ENCODE peak calls at places on chromosomes 6 and 20, in seven cellular contexts. I, V, T, R, L, G and S are unnamed samples.

GRCh38 chr6:131652472-131652871 is 15.4 kb downstream of the ENPP3 start:
- DNase-seq in I (no peak), V (no peak), T (no peak), R (no peak), L (peak; percentile 35), G (no peak), S (no peak)

GRCh38 chr6:1633366-1634021 is 23.8 kb downstream of the FOXC1 start:
- DNase-seq in I (no peak), V (no peak), T (no peak), R (no peak), L (no peak), G (no peak), S (no peak)

GRCh38 chr6:133136177-133136896 is 104.8 kb upstream of the EYA4 start:
- DNase-seq in I (no peak), V (no peak), T (no peak), R (no peak), L (no peak), G (no peak), S (no peak)

GRCh38 chr6:3337521-3338350 is 79.0 kb downstream of the PSMG4 start:
- DNase-seq in I (no peak), V (no peak), T (no peak), R (peak; percentile 67), L (no peak), G (no peak), S (no peak)

GRCh38 chr6:116029535-116029934 is 31.2 kb downstream of the FRK start:
- DNase-seq in I (no peak), V (no peak), T (no peak), R (no peak), L (no peak), G (no peak), S (no peak)

GRCh38 chr6:75530696-75531095 is 37.1 kb upstream of the FILIP1 start:
- DNase-seq in I (no peak), V (no peak), T (no peak), R (no peak), L (no peak), G (no peak), S (no peak)

GRCh38 chr6:131281471-131282270 is 146.4 kb downstream of the AKAP7 start:
- DNase-seq in I (no peak), V (no peak), T (peak; percentile 62), R (peak; percentile 11), L (peak; percentile 68), G (peak; percentile 57), S (no peak)

GRCh38 chr20:54025166-54025835 is 45.1 kb downstream of the BCAS1 start:
- DNase-seq in I (no peak), V (no peak), T (no peak), R (peak; percentile 50), L (no peak), G (no peak), S (no peak)

GRCh38 chr20:10216146-10216741 is 2.4 kb upstream of the SNAP25 start:
- DNase-seq in I (no peak), V (no peak), T (no peak), R (peak; percentile 11), L (no peak), G (no peak), S (no peak)

GRCh38 chr6:27791182-27791939 is 120.8 kb downstream of the OR2B2 start:
- DNase-seq in I (no peak), V (peak; percentile 51), T (peak; percentile 77), R (peak; percentile 60), L (peak; percentile 44), G (peak; percentile 54), S (no peak)

GRCh38 chr6:158026054-158026900 is 44.6 kb downstream of the SYNJ2 start:
- DNase-seq in I (peak; percentile 89), V (peak; percentile 23), T (peak; percentile 88), R (peak; percentile 88), L (peak; percentile 88), G (peak; percentile 70), S (peak; percentile 98)

GRCh38 chr20:46894971-46895905 is 595 bp downstream of the EYA2 start:
- DNase-seq in I (no peak), V (no peak), T (no peak), R (peak; percentile 46), L (no peak), G (peak; percentile 49), S (peak; percentile 55)

GRCh38 chr20:36574278-36575065 is 1.1 kb downstream of the TGIF2 start:
- DNase-seq in I (peak; percentile 66), V (no peak), T (peak; percentile 66), R (peak; percentile 91), L (peak; percentile 27), G (peak; percentile 61), S (no peak)

GRCh38 chr6:2354138-2354491 is 108.7 kb upstream of the GMDS start:
- DNase-seq in I (no peak), V (no peak), T (no peak), R (no peak), L (no peak), G (no peak), S (no peak)

GRCh38 chr6:128710305-128710704 is 172.6 kb upstream of the LAMA2 start:
- DNase-seq in I (no peak), V (no peak), T (no peak), R (no peak), L (no peak), G (no peak), S (no peak)

GRCh38 chr6:39806277-39806676 is 14.1 kb downstream of the DAAM2 start:
- DNase-seq in I (no peak), V (no peak), T (no peak), R (no peak), L (no peak), G (no peak), S (peak; percentile 6)

GRCh38 chr6:31210842-31211241 is 40.4 kb upstream of the POU5F1 start:
- DNase-seq in I (no peak), V (no peak), T (no peak), R (no peak), L (no peak), G (no peak), S (no peak)

GRCh38 chr6:169255643-169256042 is 2.0 kb upstream of the THBS2 start:
- DNase-seq in I (no peak), V (no peak), T (no peak), R (no peak), L (no peak), G (no peak), S (peak; percentile 74)

GRCh38 chr6:71419954-71420692 is 131.5 kb downstream of the OGFRL1 start:
- DNase-seq in I (peak; percentile 74), V (no peak), T (peak; percentile 5), R (peak; percentile 65), L (peak; percentile 45), G (peak; percentile 75), S (no peak)

GRCh38 chr20:40688129-40689099 is 622 bp downstream of the MAFB start:
- DNase-seq in I (peak; percentile 53), V (no peak), T (peak; percentile 15), R (no peak), L (no peak), G (no peak), S (no peak)

GRCh38 chr20:39025883-39026282 is 63.7 kb downstream of the DHX35 start:
- DNase-seq in I (no peak), V (no peak), T (no peak), R (no peak), L (no peak), G (no peak), S (no peak)

GRCh38 chr6:134446228-134446848 is 128.4 kb upstream of the SGK1 start:
- DNase-seq in I (no peak), V (peak; percentile 30), T (no peak), R (no peak), L (no peak), G (no peak), S (no peak)

GRCh38 chr20:5430670-5431069 is 113.9 kb upstream of the PROKR2 start:
- DNase-seq in I (no peak), V (no peak), T (no peak), R (peak; percentile 58), L (no peak), G (no peak), S (no peak)

GRCh38 chr20:11766961-11767360 is 150.7 kb upstream of the BTBD3 start:
- DNase-seq in I (no peak), V (no peak), T (no peak), R (no peak), L (no peak), G (no peak), S (no peak)